ENCODE peak calls at places on chromosome 15, in five cellular contexts. H is fibroblast of lung, S is WERI-Rb-1, R is breast epithelium, Y is GM23338. M is an unnamed sample.

GRCh38 chr15:57343018-57343417 is 33.3 kb upstream of the CGNL1 start:
- DNase-seq in H (no peak), S (peak; percentile 50), R (no peak), Y (no peak), M (no peak)

GRCh38 chr15:55627730-55628368 is 39.7 kb upstream of the PYGO1 start:
- DNase-seq in H (peak; percentile 93), S (no peak), R (no peak), Y (peak; percentile 40), M (peak; percentile 85)

GRCh38 chr15:47787875-47788274 is 70.6 kb downstream of the SEMA6D start:
- DNase-seq in H (no peak), S (no peak), R (no peak), Y (no peak), M (no peak)

GRCh38 chr15:77865701-77866100 is 211.8 kb downstream of the TBC1D2B start:
- DNase-seq in H (no peak), S (no peak), R (no peak), Y (no peak), M (no peak)

GRCh38 chr15:97502038-97502437 is 458.5 kb upstream of the ARRDC4 start:
- DNase-seq in H (peak; percentile 27), S (no peak), R (no peak), Y (no peak), M (no peak)

GRCh38 chr15:23422946-23423708 is 23.9 kb downstream of the GOLGA6L2 start:
- DNase-seq in H (no peak), S (no peak), R (peak; percentile 27), Y (no peak), M (peak; percentile 22)

GRCh38 chr15:49154799-49155109 is 645 bp downstream of the COPS2 start:
- DNase-seq in H (no peak), S (no peak), R (no peak), Y (no peak), M (no peak)

GRCh38 chr15:29071193-29071906 is 185.6 kb downstream of the APBA2 start:
- DNase-seq in H (no peak), S (no peak), R (no peak), Y (no peak), M (no peak)

GRCh38 chr15:45121706-45122417 is 7.7 kb downstream of the DUOXA2 start:
- DNase-seq in H (peak; percentile 69), S (no peak), R (no peak), Y (no peak), M (no peak)

GRCh38 chr15:71114887-71115566 is at the start of gene THSD4:
- DNase-seq in H (peak; percentile 69), S (peak; percentile 83), R (peak; percentile 76), Y (peak; percentile 91), M (peak; percentile 60)

GRCh38 chr15:52559583-52559982 is 9.2 kb downstream of the ARPP19 start:
- DNase-seq in H (peak; percentile 60), S (no peak), R (no peak), Y (no peak), M (no peak)

GRCh38 chr15:68818671-68819450 is 1.8 kb downstream of the ANP32A start:
- DNase-seq in H (peak; percentile 50), S (peak; percentile 51), R (peak; percentile 58), Y (peak; percentile 68), M (peak; percentile 35)

GRCh38 chr15:20341901-20342605 is 199.5 kb downstream of the GOLGA6L6 start:
- DNase-seq in H (no peak), S (peak; percentile 51), R (peak; percentile 86), Y (no peak), M (peak; percentile 46)

GRCh38 chr15:81235276-81235675 is 38.6 kb downstream of the IL16 start:
- DNase-seq in H (no peak), S (no peak), R (no peak), Y (no peak), M (no peak)

GRCh38 chr15:33008284-33009011 is 186.1 kb downstream of the FMN1 start:
- DNase-seq in H (peak; percentile 80), S (no peak), R (no peak), Y (no peak), M (no peak)

GRCh38 chr15:65184305-65184943 is 718 bp downstream of the CLPX start:
- DNase-seq in H (peak; percentile 60), S (peak; percentile 22), R (peak; percentile 59), Y (peak; percentile 79), M (peak; percentile 70)

GRCh38 chr15:96535148-96535547 is 204.6 kb downstream of the NR2F2 start:
- DNase-seq in H (no peak), S (no peak), R (no peak), Y (no peak), M (no peak)

GRCh38 chr15:85475317-85475701 is 94.9 kb downstream of the AKAP13 start:
- DNase-seq in H (no peak), S (no peak), R (no peak), Y (no peak), M (no peak)

GRCh38 chr15:29039466-29040366 is 153.9 kb downstream of the APBA2 start:
- DNase-seq in H (no peak), S (no peak), R (no peak), Y (peak; percentile 17), M (no peak)

GRCh38 chr15:96361309-96362000 is 31.0 kb downstream of the NR2F2 start:
- DNase-seq in H (no peak), S (no peak), R (no peak), Y (peak; percentile 45), M (no peak)

GRCh38 chr15:69346112-69346511 is 47.4 kb downstream of the PAQR5 start:
- DNase-seq in H (peak; percentile 25), S (no peak), R (no peak), Y (no peak), M (no peak)

GRCh38 chr15:51332211-51333147 is 5.9 kb downstream of the CYP19A1 start:
- DNase-seq in H (peak; percentile 21), S (no peak), R (no peak), Y (no peak), M (no peak)

GRCh38 chr15:25184356-25185155 is 229.8 kb downstream of the SNRPN start:
- DNase-seq in H (no peak), S (no peak), R (peak; percentile 5), Y (no peak), M (peak; percentile 4)

GRCh38 chr15:101807345-101807945 is 4.1 kb downstream of the OR4F6 start:
- DNase-seq in H (peak; percentile 65), S (no peak), R (no peak), Y (no peak), M (no peak)

GRCh38 chr15:70203981-70204560 is 106.4 kb upstream of the TLE3 start:
- DNase-seq in H (no peak), S (no peak), R (no peak), Y (no peak), M (no peak)

DNA sequence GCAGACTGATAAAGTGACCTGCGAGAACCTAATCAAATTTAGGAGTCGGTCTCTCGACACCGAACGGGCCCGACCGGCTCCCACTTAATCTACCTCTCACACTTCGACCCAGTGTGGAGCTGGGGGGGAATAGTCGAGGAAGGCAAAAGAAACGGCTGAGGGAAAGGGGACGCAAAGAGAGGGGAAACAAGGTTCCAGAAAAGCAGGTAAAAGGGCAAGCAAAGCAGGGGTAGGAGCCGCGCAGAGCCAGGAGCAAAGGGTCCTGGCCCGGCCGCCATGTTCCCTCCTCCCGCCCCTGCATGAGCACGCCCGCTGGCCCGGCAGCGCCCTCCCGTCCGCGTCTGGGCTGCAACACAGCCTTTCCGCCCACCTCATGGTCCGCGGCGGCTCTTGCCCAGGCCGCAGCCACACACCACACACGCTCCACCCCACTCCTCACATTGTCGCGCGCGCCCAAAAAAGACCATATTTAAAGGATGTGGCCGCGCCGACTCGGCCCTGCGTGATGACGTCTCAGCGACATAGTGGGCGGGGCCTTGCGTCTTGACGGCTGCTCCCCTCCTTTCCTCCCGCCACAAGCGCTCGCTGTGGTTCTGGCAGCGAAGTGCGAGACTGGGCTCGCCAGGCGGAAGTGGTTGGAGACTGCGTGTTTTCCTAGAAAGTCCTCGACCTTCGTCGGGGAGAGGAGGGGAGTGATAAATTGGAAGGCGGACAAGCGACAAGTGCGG is at the start of gene ICE2:
- DNase-seq in H (peak; percentile 94), S (peak; percentile 95), R (peak; percentile 94), Y (peak; percentile 97), M (peak; percentile 89)
- TF ChIP-seq CTCF in H (no peak), S (no peak), R (peak; percentile 27), Y (no peak), M (no peak)

DNA sequence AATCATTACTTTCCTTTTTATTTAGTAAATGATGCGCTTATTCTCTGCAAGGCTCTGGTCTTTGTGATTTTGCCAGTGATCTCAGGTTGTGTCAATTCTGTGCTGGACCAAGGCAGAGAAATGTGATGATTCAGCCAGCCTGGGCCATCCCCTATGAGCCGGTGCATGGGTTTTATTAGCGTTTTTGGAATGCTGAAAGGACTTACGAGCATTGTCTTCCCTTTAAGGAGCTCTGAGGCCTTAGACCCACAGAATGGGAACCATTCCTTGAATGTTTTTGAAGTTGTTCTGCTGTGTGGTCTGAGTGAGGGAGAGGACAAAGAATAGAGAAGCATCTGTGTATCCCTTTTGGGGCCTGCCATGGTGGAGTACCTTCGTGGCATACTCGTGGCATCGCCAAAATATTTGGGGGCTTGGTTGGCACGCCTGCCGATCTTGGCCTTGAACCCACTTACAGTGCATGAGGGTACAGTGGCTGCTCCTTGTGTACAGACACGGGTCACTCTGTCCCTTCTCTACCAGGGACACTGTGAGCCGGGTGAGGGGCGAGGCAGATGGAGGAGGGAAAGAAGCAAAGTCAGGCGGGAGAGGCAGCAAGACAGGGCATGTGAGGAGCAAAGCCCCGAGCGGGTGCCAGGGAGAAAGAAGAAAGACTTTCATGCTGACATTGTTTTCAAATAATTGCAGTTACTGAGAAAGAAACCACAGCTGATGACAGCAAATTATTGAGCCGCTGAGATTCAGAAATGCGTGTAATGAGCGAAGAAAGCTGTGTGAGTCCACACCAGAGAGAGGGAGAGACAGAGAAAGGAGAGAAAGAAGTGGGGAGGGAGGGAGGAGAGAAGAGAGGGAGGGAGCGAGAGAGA is 269.4 kb upstream of the RGMA start:
- DNase-seq in H (no peak), S (no peak), R (no peak), Y (peak; percentile 22), M (no peak)
- H3K27ac ChIP-seq in H (no peak overlapping the region), S (no peak overlapping the region), R (no peak overlapping the region), Y (no peak overlapping the region), M (no peak overlapping the region)

GRCh38 chr15:41659190-41659589 is 1.0 kb upstream of the MGA start:
- DNase-seq in H (no peak), S (no peak), R (no peak), Y (no peak), M (no peak)
- H3K4me3 ChIP-seq in H (no peak overlapping the region), S (no peak overlapping the region), R (no peak overlapping the region), Y (peak overlapping the region; percentile 55), M (no peak overlapping the region)

GRCh38 chr15:60076582-60077263 is 72.6 kb downstream of the FOXB1 start:
- DNase-seq in H (no peak), S (no peak), R (no peak), Y (peak; percentile 42), M (no peak)

GRCh38 chr15:60076055-60076454 is 71.9 kb downstream of the FOXB1 start:
- DNase-seq in H (no peak), S (no peak), R (no peak), Y (no peak), M (no peak)

GRCh38 chr15:60081976-60082375 is 77.9 kb downstream of the FOXB1 start:
- DNase-seq in H (no peak), S (no peak), R (no peak), Y (no peak), M (no peak)

GRCh38 chr15:60077581-60078359 is 73.7 kb downstream of the FOXB1 start:
- DNase-seq in H (no peak), S (no peak), R (no peak), Y (peak; percentile 28), M (no peak)

DNA sequence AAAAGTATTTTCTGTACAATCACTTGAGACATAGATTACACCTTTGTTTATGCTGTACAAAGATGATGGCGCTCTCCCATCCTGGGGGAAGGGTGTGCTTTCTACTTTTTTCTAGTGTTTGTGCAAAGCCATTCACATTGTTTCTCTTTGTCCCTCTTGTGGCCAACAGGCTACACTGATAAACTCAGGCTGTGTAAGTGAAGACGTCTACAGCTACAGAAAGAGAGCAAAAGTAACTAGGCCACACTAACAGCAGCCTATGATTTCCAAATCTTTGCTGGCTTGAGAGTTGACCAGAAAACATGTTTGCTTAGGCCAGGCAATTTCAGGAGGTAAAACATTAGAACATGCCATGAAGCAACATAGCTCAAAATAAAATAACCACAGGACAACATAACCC is 75.1 kb downstream of the FOXB1 start:
- DNase-seq in H (no peak), S (no peak), R (no peak), Y (peak; percentile 62), M (no peak)
- TF ChIP-seq CTCF in H (peak; percentile 48), S (peak; percentile 31), R (peak; percentile 11), Y (peak; percentile 55), M (no peak)